ENCODE peak calls at places on chromosome 6, in seven cellular contexts. One of them, this sample, is unnamed.

GRCh38 chr6:33929575-33930288 is 125.9 kb upstream of the MLN start:
- DNase-seq in HCT116: no peak
- DNase-seq in K562: no peak
- DNase-seq in H1: no peak
- DNase-seq in HepG2: no peak
- DNase-seq in GM12878: no peak
- DNase-seq in SK-N-SH: no peak
- DNase-seq in this sample: no peak

GRCh38 chr6:133671376-133671775 is 217.5 kb upstream of the TCF21 start:
- DNase-seq in HCT116: no peak
- DNase-seq in K562: no peak
- DNase-seq in H1: no peak
- DNase-seq in HepG2: no peak
- DNase-seq in GM12878: no peak
- DNase-seq in SK-N-SH: no peak
- DNase-seq in this sample: no peak

GRCh38 chr6:87297115-87297514 is 25.3 kb upstream of the SMIM8 start:
- DNase-seq in HCT116: no peak
- DNase-seq in K562: no peak
- DNase-seq in H1: no peak
- DNase-seq in HepG2: no peak
- DNase-seq in GM12878: no peak
- DNase-seq in SK-N-SH: no peak
- DNase-seq in this sample: no peak

GRCh38 chr6:37988131-37988530 is 168.6 kb downstream of the ZFAND3 start:
- DNase-seq in HCT116: no peak
- DNase-seq in K562: no peak
- DNase-seq in H1: no peak
- DNase-seq in HepG2: peak; percentile 81
- DNase-seq in GM12878: no peak
- DNase-seq in SK-N-SH: no peak
- DNase-seq in this sample: no peak

GRCh38 chr6:133817460-133818047 is 71.4 kb upstream of the TCF21 start:
- DNase-seq in HCT116: peak; percentile 8
- DNase-seq in K562: peak; percentile 61
- DNase-seq in H1: peak; percentile 61
- DNase-seq in HepG2: peak; percentile 34
- DNase-seq in GM12878: no peak
- DNase-seq in SK-N-SH: peak; percentile 56
- DNase-seq in this sample: no peak

GRCh38 chr6:107812370-107812769 is 11.7 kb downstream of the SCML4 start:
- DNase-seq in HCT116: no peak
- DNase-seq in K562: no peak
- DNase-seq in H1: no peak
- DNase-seq in HepG2: no peak
- DNase-seq in GM12878: no peak
- DNase-seq in SK-N-SH: no peak
- DNase-seq in this sample: no peak

GRCh38 chr6:138105446-138105845 is 1.8 kb downstream of the PERP start:
- DNase-seq in HCT116: no peak
- DNase-seq in K562: no peak
- DNase-seq in H1: no peak
- DNase-seq in HepG2: peak; percentile 70
- DNase-seq in GM12878: no peak
- DNase-seq in SK-N-SH: no peak
- DNase-seq in this sample: no peak

GRCh38 chr6:104995989-104996617 is 39.2 kb downstream of the LIN28B start:
- DNase-seq in HCT116: no peak
- DNase-seq in K562: peak; percentile 44
- DNase-seq in H1: no peak
- DNase-seq in HepG2: no peak
- DNase-seq in GM12878: no peak
- DNase-seq in SK-N-SH: peak; percentile 58
- DNase-seq in this sample: no peak

GRCh38 chr6:36546958-36547645 is at the start of gene STK38:
- DNase-seq in HCT116: peak; percentile 65
- DNase-seq in K562: peak; percentile 96
- DNase-seq in H1: peak; percentile 83
- DNase-seq in HepG2: peak; percentile 84
- DNase-seq in GM12878: peak; percentile 71
- DNase-seq in SK-N-SH: peak; percentile 99
- DNase-seq in this sample: peak; percentile 89

GRCh38 chr6:43774776-43775583 is 5.0 kb downstream of the VEGFA start:
- DNase-seq in HCT116: no peak
- DNase-seq in K562: peak; percentile 92
- DNase-seq in H1: no peak
- DNase-seq in HepG2: peak; percentile 62
- DNase-seq in GM12878: no peak
- DNase-seq in SK-N-SH: peak; percentile 91
- DNase-seq in this sample: peak; percentile 88

GRCh38 chr6:74568851-74569250 is 637.0 kb downstream of the COL12A1 start:
- DNase-seq in HCT116: no peak
- DNase-seq in K562: no peak
- DNase-seq in H1: no peak
- DNase-seq in HepG2: no peak
- DNase-seq in GM12878: no peak
- DNase-seq in SK-N-SH: no peak
- DNase-seq in this sample: no peak

GRCh38 chr6:16711551-16712249 is 49.6 kb downstream of the ATXN1 start:
- DNase-seq in HCT116: peak; percentile 82
- DNase-seq in K562: peak; percentile 8
- DNase-seq in H1: no peak
- DNase-seq in HepG2: peak; percentile 59
- DNase-seq in GM12878: no peak
- DNase-seq in SK-N-SH: no peak
- DNase-seq in this sample: no peak

GRCh38 chr6:108464506-108465084 is 96.1 kb upstream of the FOXO3 start:
- DNase-seq in HCT116: no peak
- DNase-seq in K562: no peak
- DNase-seq in H1: no peak
- DNase-seq in HepG2: peak; percentile 73
- DNase-seq in GM12878: no peak
- DNase-seq in SK-N-SH: no peak
- DNase-seq in this sample: no peak

GRCh38 chr6:161828355-161828754 is 554.5 kb upstream of the AGPAT4 start:
- DNase-seq in HCT116: no peak
- DNase-seq in K562: no peak
- DNase-seq in H1: no peak
- DNase-seq in HepG2: no peak
- DNase-seq in GM12878: no peak
- DNase-seq in SK-N-SH: no peak
- DNase-seq in this sample: no peak

GRCh38 chr6:146434991-146435390 is 108.6 kb upstream of the RAB32 start:
- DNase-seq in HCT116: no peak
- DNase-seq in K562: no peak
- DNase-seq in H1: no peak
- DNase-seq in HepG2: no peak
- DNase-seq in GM12878: no peak
- DNase-seq in SK-N-SH: no peak
- DNase-seq in this sample: no peak

GRCh38 chr6:146429831-146430230 is 113.8 kb upstream of the RAB32 start:
- DNase-seq in HCT116: no peak
- DNase-seq in K562: no peak
- DNase-seq in H1: no peak
- DNase-seq in HepG2: no peak
- DNase-seq in GM12878: no peak
- DNase-seq in SK-N-SH: no peak
- DNase-seq in this sample: no peak

DNA sequence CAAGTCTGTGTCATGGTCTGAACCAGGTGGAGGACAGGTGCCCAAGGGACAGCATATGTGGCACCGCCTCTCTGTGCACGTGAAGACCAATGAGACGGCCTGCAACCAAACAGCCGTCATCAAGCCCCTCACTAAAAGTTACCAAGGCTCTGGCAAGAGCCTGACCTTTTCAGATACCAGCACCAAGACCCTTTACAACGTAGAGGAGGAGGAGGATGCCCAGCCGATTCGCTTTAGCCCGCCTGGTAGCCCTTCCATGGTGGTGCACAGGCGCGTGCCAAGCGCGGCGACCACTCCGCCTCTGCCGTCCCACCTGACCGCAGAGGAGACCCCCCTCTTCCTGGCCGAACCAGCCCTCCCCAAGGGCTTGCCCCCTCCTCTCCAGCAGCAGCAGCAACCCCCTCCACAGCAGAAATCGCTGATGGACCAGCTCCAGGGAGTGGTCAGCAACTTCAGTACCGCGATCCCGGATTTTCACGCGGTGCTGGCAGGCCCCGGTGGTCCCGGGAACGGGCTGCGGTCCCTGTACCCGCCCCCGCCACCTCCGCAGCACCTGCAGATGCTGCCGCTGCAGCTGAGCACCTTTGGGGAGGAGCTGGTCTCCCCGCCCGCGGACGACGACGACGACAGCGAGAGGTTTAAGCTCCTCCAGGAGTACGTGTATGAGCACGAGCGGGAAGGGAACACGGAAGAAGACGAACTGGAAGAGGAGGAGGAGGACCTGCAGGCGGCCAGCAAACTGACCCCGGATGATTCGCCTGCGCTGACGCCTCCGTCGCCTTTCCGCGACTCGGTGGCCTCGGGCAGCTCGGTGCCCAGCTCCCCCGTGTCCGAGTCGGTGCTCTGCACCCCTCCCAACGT is 109.5 kb upstream of the RAB32 start:
- DNase-seq in HCT116: no peak
- DNase-seq in K562: no peak
- DNase-seq in H1: no peak
- DNase-seq in HepG2: no peak
- DNase-seq in GM12878: no peak
- DNase-seq in SK-N-SH: peak; percentile 52
- DNase-seq in this sample: peak; percentile 9
- TF ChIP-seq JUND in HCT116: no peak
- TF ChIP-seq JUND in K562: no peak
- TF ChIP-seq JUND in H1: no peak
- TF ChIP-seq JUND in HepG2: no peak
- TF ChIP-seq JUND in GM12878: no peak
- TF ChIP-seq JUND in SK-N-SH: no peak
- TF ChIP-seq JUND in this sample: no peak

DNA sequence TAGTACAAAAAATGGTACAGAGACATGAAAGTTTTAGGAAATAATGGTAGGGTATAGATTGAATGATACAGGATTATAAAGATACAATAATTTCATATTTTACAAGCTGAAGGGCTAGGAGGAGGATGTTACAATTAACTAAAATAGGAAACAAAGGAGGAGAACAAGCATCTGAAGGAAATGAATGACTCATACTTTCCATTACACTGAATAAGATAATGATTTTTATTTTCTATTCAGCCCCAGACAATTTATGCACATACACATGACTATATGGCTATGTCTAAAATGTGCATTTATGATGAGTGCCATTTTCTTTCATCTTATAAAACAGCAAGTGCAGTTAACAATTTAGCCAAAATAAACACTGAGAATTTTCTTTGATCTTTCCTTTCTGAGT is 994.6 kb upstream of the ADGRB3 start:
- DNase-seq in HCT116: no peak
- DNase-seq in K562: no peak
- DNase-seq in H1: no peak
- DNase-seq in HepG2: no peak
- DNase-seq in GM12878: no peak
- DNase-seq in SK-N-SH: no peak
- DNase-seq in this sample: no peak
- TF ChIP-seq JUND in HCT116: no peak
- TF ChIP-seq JUND in K562: peak; percentile 48
- TF ChIP-seq JUND in H1: no peak
- TF ChIP-seq JUND in HepG2: no peak
- TF ChIP-seq JUND in GM12878: no peak
- TF ChIP-seq JUND in SK-N-SH: no peak
- TF ChIP-seq JUND in this sample: no peak

GRCh38 chr6:45678063-45678620 is 300.4 kb upstream of the SUPT3H start:
- DNase-seq in HCT116: no peak
- DNase-seq in K562: no peak
- DNase-seq in H1: no peak
- DNase-seq in HepG2: no peak
- DNase-seq in GM12878: no peak
- DNase-seq in SK-N-SH: no peak
- DNase-seq in this sample: no peak
- TF ChIP-seq JUND in HCT116: no peak
- TF ChIP-seq JUND in K562: no peak
- TF ChIP-seq JUND in H1: no peak
- TF ChIP-seq JUND in HepG2: no peak
- TF ChIP-seq JUND in GM12878: no peak
- TF ChIP-seq JUND in SK-N-SH: no peak
- TF ChIP-seq JUND in this sample: no peak

DNA sequence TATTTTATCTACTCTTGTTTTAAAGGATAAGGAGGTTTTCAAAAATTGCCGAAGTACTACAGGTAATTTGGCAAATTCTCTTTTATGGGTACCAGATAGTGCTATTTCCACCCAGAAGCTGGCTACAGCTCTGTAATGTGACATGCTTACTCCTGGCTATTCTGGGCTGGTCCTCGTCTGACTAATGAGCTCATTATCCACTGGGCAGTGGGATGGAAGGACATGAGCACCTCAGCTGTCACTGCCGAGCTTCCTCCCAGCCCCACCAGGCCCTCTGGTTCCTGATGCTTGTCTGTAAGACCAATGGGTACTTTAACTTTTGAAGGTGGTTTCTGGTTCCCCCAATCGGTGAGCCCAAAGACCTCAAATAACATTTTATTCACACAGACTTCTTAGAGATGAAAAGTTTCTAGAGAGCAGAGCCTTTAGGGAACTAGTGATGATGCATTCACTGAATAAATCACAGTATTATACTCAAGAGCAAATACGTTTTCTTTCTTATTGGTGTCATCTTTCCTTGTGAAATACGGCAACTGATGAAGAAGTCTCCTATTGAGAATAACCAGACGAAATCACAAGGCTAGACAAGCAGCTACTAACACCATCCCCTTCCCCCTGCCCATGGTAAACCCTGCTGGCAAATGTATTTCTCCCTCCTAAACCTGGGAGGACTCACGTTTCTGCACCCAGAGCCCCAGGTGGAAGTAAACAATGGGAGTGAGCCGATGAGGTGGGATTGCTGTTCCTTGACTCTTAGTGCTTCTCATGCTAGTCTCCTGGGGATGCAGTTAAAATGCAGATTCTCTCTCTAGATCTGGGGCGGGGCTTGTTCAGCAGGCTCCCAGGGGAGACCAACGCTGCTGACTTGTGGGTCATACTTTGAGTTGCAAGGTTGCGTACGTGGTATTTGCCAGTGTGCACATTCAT is 80.9 kb downstream of the SLC22A3 start:
- DNase-seq in HCT116: no peak
- DNase-seq in K562: no peak
- DNase-seq in H1: no peak
- DNase-seq in HepG2: no peak
- DNase-seq in GM12878: no peak
- DNase-seq in SK-N-SH: no peak
- DNase-seq in this sample: no peak
- TF ChIP-seq JUND in HCT116: no peak
- TF ChIP-seq JUND in K562: no peak
- TF ChIP-seq JUND in H1: no peak
- TF ChIP-seq JUND in HepG2: no peak
- TF ChIP-seq JUND in GM12878: no peak
- TF ChIP-seq JUND in SK-N-SH: no peak
- TF ChIP-seq JUND in this sample: no peak

GRCh38 chr6:20058912-20059311 is 153.4 kb downstream of the MBOAT1 start:
- DNase-seq in HCT116: no peak
- DNase-seq in K562: no peak
- DNase-seq in H1: no peak
- DNase-seq in HepG2: no peak
- DNase-seq in GM12878: no peak
- DNase-seq in SK-N-SH: no peak
- DNase-seq in this sample: no peak
- TF ChIP-seq JUND in HCT116: no peak
- TF ChIP-seq JUND in K562: no peak
- TF ChIP-seq JUND in H1: no peak
- TF ChIP-seq JUND in HepG2: no peak
- TF ChIP-seq JUND in GM12878: no peak
- TF ChIP-seq JUND in SK-N-SH: no peak
- TF ChIP-seq JUND in this sample: no peak

GRCh38 chr6:25173951-25174474 is 105.2 kb upstream of the CARMIL1 start:
- DNase-seq in HCT116: peak; percentile 70
- DNase-seq in K562: no peak
- DNase-seq in H1: no peak
- DNase-seq in HepG2: peak; percentile 60
- DNase-seq in GM12878: no peak
- DNase-seq in SK-N-SH: no peak
- DNase-seq in this sample: peak; percentile 38
- TF ChIP-seq JUND in HCT116: peak; percentile 87
- TF ChIP-seq JUND in K562: peak; percentile 72
- TF ChIP-seq JUND in H1: no peak
- TF ChIP-seq JUND in HepG2: no peak
- TF ChIP-seq JUND in GM12878: no peak
- TF ChIP-seq JUND in SK-N-SH: peak; percentile 98
- TF ChIP-seq JUND in this sample: no peak

This sample was measured in T47D.